ENCODE peak calls at places on chromosomes 4 and X, in four cellular contexts. One of them, this sample, is unnamed.

GRCh38 chr4:71630783-71631182 is 153.1 kb downstream of the GC start:
- DNase-seq in K562: no peak
- DNase-seq in HepG2: no peak
- DNase-seq in HCT116: no peak
- DNase-seq in this sample: no peak

GRCh38 chr4:36385951-36386561 is 104.6 kb downstream of the DTHD1 start:
- DNase-seq in K562: no peak
- DNase-seq in HepG2: no peak
- DNase-seq in HCT116: no peak
- DNase-seq in this sample: peak

GRCh38 chr4:7206856-7207567 is 14.7 kb downstream of the SORCS2 start:
- DNase-seq in K562: peak
- DNase-seq in HepG2: no peak
- DNase-seq in HCT116: no peak
- DNase-seq in this sample: no peak

GRCh38 chr4:64158648-64159326 is 250.5 kb downstream of the TECRL start:
- DNase-seq in K562: peak
- DNase-seq in HepG2: peak
- DNase-seq in HCT116: peak
- DNase-seq in this sample: peak

GRCh38 chr4:184250795-184251679 is 33.4 kb upstream of the ENPP6 start:
- DNase-seq in K562: peak
- DNase-seq in HepG2: peak
- DNase-seq in HCT116: peak
- DNase-seq in this sample: no peak

GRCh38 chr4:93217423-93217822 is 611.1 kb upstream of the ATOH1 start:
- DNase-seq in K562: no peak
- DNase-seq in HepG2: no peak
- DNase-seq in HCT116: no peak
- DNase-seq in this sample: no peak

GRCh38 chr4:126106658-126107057 is 791.9 kb downstream of the FAT4 start:
- DNase-seq in K562: no peak
- DNase-seq in HepG2: peak
- DNase-seq in HCT116: peak
- DNase-seq in this sample: no peak

GRCh38 chrX:52923781-52924241 is 26.7 kb downstream of the FAM156B start:
- DNase-seq in K562: no peak
- DNase-seq in HepG2: no peak
- DNase-seq in HCT116: no peak
- DNase-seq in this sample: peak

GRCh38 chr4:126991965-126992364 is 640.8 kb upstream of the INTU start:
- DNase-seq in K562: no peak
- DNase-seq in HepG2: no peak
- DNase-seq in HCT116: no peak
- DNase-seq in this sample: no peak

GRCh38 chr4:121724671-121725070 is 27.9 kb upstream of the ANXA5 start:
- DNase-seq in K562: no peak
- DNase-seq in HepG2: no peak
- DNase-seq in HCT116: no peak
- DNase-seq in this sample: no peak

GRCh38 chr4:7901274-7901845 is 38.3 kb downstream of the AFAP1 start:
- DNase-seq in K562: no peak
- DNase-seq in HepG2: no peak
- DNase-seq in HCT116: no peak
- DNase-seq in this sample: no peak

GRCh38 chrX:13533726-13534125 is 35.7 kb upstream of the EGFL6 start:
- DNase-seq in K562: no peak
- DNase-seq in HepG2: no peak
- DNase-seq in HCT116: no peak
- DNase-seq in this sample: no peak

DNA sequence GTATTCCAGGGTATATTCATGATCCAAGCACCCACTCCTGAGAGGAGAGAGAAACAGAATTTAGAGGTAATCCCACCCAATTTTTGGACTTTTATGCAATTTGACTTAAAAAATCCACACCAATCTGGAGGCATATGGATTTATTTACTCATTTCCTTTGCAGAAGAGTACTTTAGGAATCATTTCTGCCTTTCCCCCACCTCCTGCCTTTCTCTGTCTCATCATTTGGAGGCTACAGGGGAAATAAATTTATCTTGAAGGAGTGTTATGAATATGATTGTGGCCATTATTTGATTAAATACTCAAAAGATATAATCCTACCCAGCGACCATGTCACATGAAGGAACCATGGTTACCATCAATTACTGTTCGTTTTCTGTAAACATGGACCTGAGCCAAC is 234.3 kb upstream of the SLIT2 start:
- DNase-seq in K562: no peak
- DNase-seq in HepG2: no peak
- DNase-seq in HCT116: no peak
- DNase-seq in this sample: no peak
- TF ChIP-seq CEBPB in K562: no peak
- TF ChIP-seq CEBPB in HepG2: no peak
- TF ChIP-seq CEBPB in HCT116: no peak
- TF ChIP-seq CEBPB in this sample: no peak

GRCh38 chrX:68443155-68443868 is 10.0 kb upstream of the OPHN1 start:
- DNase-seq in K562: no peak
- DNase-seq in HepG2: peak
- DNase-seq in HCT116: no peak
- DNase-seq in this sample: peak
- TF ChIP-seq ZBTB33 in K562: no peak
- TF ChIP-seq ZBTB33 in HepG2: no peak
- TF ChIP-seq ZBTB33 in HCT116: no peak
- TF ChIP-seq ZBTB33 in this sample: no peak

DNA sequence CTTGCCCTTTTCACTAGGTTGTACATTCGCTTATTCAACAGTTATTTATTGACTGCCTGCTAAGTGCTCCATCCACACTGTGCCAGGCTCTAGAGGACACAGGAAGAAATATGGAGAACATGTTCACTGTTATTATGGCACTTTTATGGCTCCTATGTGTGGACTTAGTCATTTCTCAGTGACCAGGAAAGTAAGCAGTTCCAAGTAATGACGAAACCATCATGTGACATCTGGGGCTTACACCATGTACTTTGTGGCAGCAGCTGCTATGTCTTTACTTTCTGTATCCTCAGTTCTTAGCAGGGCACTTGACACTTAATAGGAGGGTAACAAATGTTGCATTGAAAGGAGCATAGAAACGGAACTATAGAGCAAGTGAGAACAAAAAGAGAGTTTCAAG is 278.1 kb downstream of the ANK2 start:
- DNase-seq in K562: no peak
- DNase-seq in HepG2: no peak
- DNase-seq in HCT116: no peak
- DNase-seq in this sample: no peak
- TF ChIP-seq CEBPB in K562: no peak
- TF ChIP-seq CEBPB in HepG2: no peak
- TF ChIP-seq CEBPB in HCT116: no peak
- TF ChIP-seq CEBPB in this sample: no peak

GRCh38 chrX:124592745-124593144 is 246.4 kb downstream of the SH2D1A start:
- DNase-seq in K562: no peak
- DNase-seq in HepG2: no peak
- DNase-seq in HCT116: no peak
- DNase-seq in this sample: no peak

DNA sequence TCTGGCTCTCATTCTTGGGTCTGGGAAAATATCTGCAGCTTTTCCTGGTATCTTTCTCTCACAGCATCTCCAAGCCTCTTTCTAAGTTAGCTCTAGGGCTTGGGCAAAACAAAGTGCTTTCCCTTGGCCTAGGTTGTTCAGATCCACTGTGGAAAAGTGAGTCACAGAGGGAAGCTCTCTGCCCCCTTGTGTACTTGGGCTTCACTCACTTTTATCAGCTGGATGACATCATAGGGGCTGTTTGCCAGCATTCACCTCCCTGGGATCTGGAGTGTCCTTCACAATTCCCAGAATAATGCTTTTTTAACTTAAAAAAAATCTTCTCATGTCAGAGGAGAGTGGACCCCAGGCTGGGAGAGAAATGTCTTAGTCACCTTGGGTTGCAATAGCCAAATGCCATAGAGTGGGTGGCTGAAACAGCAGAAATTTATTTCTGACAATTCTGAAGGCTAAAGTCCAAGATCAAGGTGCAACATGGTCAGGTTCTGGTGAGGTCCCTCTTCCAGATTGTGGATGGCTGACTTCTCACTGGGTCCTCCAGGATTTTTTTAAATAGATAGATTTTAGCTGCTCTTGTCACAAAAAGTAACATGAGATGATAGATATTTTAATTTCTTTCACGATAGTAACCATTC is 247.8 kb downstream of the SH2D1A start:
- DNase-seq in K562: no peak
- DNase-seq in HepG2: no peak
- DNase-seq in HCT116: no peak
- DNase-seq in this sample: no peak
- TF ChIP-seq ZBTB33 in K562: no peak
- TF ChIP-seq ZBTB33 in HepG2: no peak
- TF ChIP-seq ZBTB33 in HCT116: no peak
- TF ChIP-seq ZBTB33 in this sample: no peak

This sample was measured in GM12878.